ENCODE peak calls at places on chromosomes 6 and 20, in four cellular contexts. V is GM12878, R is HepG2, Q is H1. A is an unnamed sample.

GRCh38 chr20:6067765-6068318 is 14.0 kb upstream of the LRRN4 start:
- DNase-seq in V (no peak), R (no peak), Q (no peak), A (no peak)

GRCh38 chr6:69863766-69864165 is 2.6 kb upstream of the COL19A1 start:
- DNase-seq in R (no peak), V (no peak), Q (no peak), A (no peak)

GRCh38 chr6:170099387-170099786 is 191.5 kb downstream of the DLL1 start:
- DNase-seq in Q (no peak), V (no peak), R (no peak), A (no peak)

GRCh38 chr6:20631525-20631924 is 97.3 kb downstream of the CDKAL1 start:
- DNase-seq in R (no peak), V (no peak), Q (no peak), A (no peak)

GRCh38 chr6:149015877-149016525 is 269.2 kb downstream of the UST start:
- DNase-seq in V (no peak), R (no peak), Q (no peak), A (no peak)

GRCh38 chr6:166582258-166582657 is 4.2 kb downstream of the RAMACL start:
- DNase-seq in R (no peak), Q (no peak), V (no peak), A (no peak)

GRCh38 chr20:49619113-49620048 is 51.4 kb upstream of the PTGIS start:
- DNase-seq in V (no peak), R (no peak), Q (no peak), A (no peak)

GRCh38 chr6:30394139-30394538 is 49.2 kb downstream of the RPP21 start:
- DNase-seq in Q (no peak), R (no peak), V (no peak), A (no peak)

GRCh38 chr20:23497458-23498026 is 6.6 kb downstream of the CST8 start:
- DNase-seq in V (peak; percentile 17), Q (no peak), R (no peak), A (no peak)

DNA sequence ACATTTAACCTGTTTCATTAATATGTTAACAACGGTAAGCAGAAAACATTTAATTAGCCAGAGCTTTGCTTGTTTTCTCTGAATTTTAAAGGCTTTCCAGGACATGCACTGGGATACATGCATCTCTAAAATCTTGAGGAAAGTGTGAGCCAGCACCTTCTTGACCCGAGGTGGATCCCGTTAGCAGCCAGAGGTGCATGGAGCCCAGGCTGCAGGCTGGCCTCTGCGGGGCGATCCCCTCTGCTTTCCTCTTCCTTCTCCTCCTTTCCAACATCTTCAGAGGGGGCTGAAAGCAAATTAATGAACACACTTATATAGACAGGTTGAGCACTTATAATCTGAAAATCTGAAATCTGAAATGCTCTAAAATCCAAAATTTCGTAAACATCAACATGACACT is 128.7 kb upstream of the CST7 start:
- DNase-seq in V (no peak), Q (no peak), R (no peak), A (no peak)
- TF ChIP-seq SUZ12 in V (no peak), Q (no peak), R (no peak), A (no peak)

GRCh38 chr20:17437251-17437650 is 93.9 kb downstream of the BFSP1 start:
- DNase-seq in V (no peak), Q (no peak), R (no peak), A (no peak)
- TF ChIP-seq ZNF274 in V (no peak), Q (no peak), R (no peak), A (no peak)

DNA sequence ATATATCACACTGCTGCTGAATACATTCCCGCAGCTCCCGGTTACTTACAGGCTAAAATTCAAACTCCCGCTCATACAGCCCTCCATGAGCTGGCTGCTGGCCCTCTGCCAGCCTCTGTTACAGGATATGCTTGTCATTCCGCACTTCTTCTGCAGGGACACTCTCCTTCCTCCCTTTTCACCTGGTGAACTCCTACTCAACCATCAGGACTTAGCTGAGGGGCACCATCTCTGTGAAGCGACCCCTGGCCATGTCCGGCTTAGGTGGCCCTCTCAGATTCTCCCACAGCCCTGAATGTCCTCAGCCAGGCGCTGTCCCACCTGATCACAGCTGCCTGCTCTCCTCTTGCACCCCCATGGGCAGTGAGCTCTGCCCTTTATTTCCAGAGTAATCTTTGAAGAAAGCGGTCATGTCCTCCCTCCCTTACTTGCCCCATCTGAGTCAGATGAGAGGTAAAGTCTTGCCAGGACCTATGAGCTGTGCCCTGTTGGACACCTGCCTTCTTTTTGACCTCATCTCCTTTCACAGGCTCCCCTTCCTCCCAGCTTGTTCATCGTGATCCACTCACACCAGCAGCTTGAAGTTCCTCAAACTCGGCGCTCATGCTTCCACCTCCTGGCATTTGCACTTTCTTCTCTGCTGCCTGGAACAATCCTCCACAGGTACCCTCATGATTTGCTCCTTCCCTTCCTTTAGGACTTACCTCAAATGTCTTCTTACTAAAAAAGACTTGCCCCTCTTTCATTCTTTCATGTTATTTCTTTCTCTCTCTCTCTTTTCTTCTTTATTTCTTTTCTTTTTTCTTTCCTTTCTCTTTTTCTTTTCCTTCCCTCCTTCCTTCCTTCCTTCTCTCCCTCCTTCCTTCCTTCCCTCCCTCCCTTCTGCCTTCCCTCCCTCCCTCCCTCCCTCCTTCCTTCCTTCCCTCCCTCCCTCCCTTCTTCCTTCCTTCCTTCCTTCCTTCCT is 5.6 kb downstream of the CYP24A1 start:
- DNase-seq in V (no peak), R (peak; percentile 47), Q (no peak), A (no peak)
- H3K4me1 ChIP-seq in V (no peaks in the 10 kb centered on the region), R (peaks cover 47% of the 10 kb centered on the region), Q (peaks cover 3% of the 10 kb centered on the region), A (no peaks in the 10 kb centered on the region)

GRCh38 chr6:50795574-50795973 is 23.1 kb upstream of the TFAP2B start:
- DNase-seq in V (no peak), R (no peak), Q (no peak), A (no peak)

GRCh38 chr6:50791900-50792508 is 26.7 kb upstream of the TFAP2B start:
- DNase-seq in V (no peak), Q (no peak), R (peak; percentile 61), A (peak; percentile 33)
- TF ChIP-seq SUZ12 in V (no peak), Q (no peak), R (no peak), A (no peak)

DNA sequence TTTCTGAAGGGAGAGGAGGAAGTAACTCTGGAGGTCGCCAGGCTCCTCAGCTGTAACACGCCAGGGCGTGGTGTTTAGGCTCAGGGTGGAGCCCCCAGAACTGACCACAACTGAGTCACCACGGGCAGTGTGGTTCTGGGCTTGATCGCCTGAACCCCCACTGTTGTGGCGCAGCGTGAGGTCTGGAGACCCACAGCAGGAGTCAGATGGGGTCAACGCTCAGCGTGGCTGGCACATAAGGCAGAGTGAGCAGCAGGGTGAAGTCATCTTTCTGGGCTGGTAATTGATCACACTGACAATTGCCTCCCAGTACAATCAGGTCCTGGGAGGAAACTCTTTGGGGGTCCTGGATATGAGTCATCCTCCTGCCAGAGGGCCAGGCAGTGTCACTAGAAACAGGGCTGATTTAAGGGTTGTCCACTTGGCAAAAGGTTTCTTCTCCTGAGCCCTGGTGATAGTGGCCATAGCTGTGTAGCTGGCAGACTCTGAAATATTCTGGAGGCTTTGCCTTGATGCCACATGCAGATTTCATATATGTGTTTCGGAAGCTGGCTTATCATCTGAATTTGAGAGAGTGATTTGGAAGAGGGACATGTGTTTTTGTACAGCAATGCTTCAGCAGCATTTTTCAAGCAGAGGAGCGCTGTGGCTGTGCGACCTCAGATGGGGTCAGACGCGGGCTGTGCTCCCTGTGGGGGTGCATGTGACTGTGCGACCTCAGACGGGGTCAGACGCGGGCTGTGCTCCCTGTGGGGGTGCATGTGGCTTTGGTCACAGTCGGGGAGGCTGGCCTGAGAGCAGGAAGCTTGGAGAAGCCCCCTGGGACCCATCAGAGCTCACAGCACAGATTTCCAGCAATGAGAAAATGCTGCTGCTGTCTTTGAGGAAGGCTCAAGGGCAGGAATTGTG is 50.0 kb downstream of the SYNJ2 start:
- DNase-seq in Q (no peak), R (no peak), V (no peak), A (no peak)
- TF ChIP-seq ZNF274 in Q (no peak), R (no peak), V (no peak), A (no peak)